ENCODE peak calls at places on chromosomes 4 and X, in five cellular contexts. X, A, O, H and C are unnamed samples.

GRCh38 chr4:55817691-55818090 is 1.9 kb upstream of the EXOC1L start:
- DNase-seq in X (no peak), A (no peak), O (no peak), H (no peak), C (no peak)

GRCh38 chr4:91212140-91212681 is 1085.0 kb downstream of the CCSER1 start:
- DNase-seq in X (no peak), A (no peak), O (no peak), H (no peak), C (no peak)

GRCh38 chr4:99104153-99104552 is 15.6 kb upstream of the ADH5 start:
- DNase-seq in X (no peak), A (no peak), O (no peak), H (no peak), C (no peak)

GRCh38 chrX:45722471-45722870 is 521.8 kb upstream of the DIPK2B start:
- DNase-seq in X (no peak), A (no peak), O (no peak), H (no peak), C (no peak)

GRCh38 chr4:184899261-184900134 is 73.7 kb upstream of the ACSL1 start:
- DNase-seq in X (peak), A (no peak), O (peak), H (no peak), C (no peak)

GRCh38 chr4:86019362-86019761 is 340.5 kb downstream of the MAPK10 start:
- DNase-seq in X (no peak), A (no peak), O (no peak), H (no peak), C (no peak)

GRCh38 chr4:33255507-33255906 is 2535.3 kb downstream of the PCDH7 start:
- DNase-seq in X (no peak), A (no peak), O (no peak), H (no peak), C (no peak)

GRCh38 chr4:84547211-84547610 is 35.7 kb upstream of the CDS1 start:
- DNase-seq in X (no peak), A (no peak), O (no peak), H (no peak), C (no peak)

GRCh38 chrX:44596277-44596676 is 53.6 kb upstream of the FUNDC1 start:
- DNase-seq in X (no peak), A (no peak), O (no peak), H (no peak), C (no peak)

GRCh38 chrX:74534569-74535038 is 79.8 kb downstream of the RLIM start:
- DNase-seq in X (no peak), A (no peak), O (peak), H (no peak), C (no peak)

GRCh38 chr4:169335331-169335730 is 64.6 kb upstream of the SH3RF1 start:
- DNase-seq in X (no peak), A (no peak), O (no peak), H (no peak), C (no peak)

GRCh38 chr4:7812921-7813320 is 126.7 kb downstream of the AFAP1 start:
- DNase-seq in X (no peak), A (no peak), O (no peak), H (no peak), C (no peak)

GRCh38 chrX:17738737-17739535 is 1.6 kb downstream of the SCML1 start:
- DNase-seq in X (no peak), A (no peak), O (no peak), H (no peak), C (no peak)

GRCh38 chr4:110622841-110623709 is at the start of gene PITX2:
- DNase-seq in X (no peak), A (peak), O (peak), H (peak), C (peak)

GRCh38 chr4:83561381-83561780 is 25.5 kb downstream of the GPAT3 start:
- DNase-seq in X (peak), A (no peak), O (peak), H (no peak), C (no peak)

GRCh38 chrX:16175329-16175728 is 8.0 kb downstream of the MAGEB17 start:
- DNase-seq in X (no peak), A (no peak), O (no peak), H (no peak), C (no peak)

GRCh38 chr4:77415689-77416088 is 189.9 kb upstream of the CXCL13 start:
- DNase-seq in X (no peak), A (no peak), O (no peak), H (no peak), C (no peak)

GRCh38 chr4:21710212-21710843 is 238.2 kb downstream of the KCNIP4 start:
- DNase-seq in X (no peak), A (no peak), O (no peak), H (no peak), C (no peak)

GRCh38 chrX:41381685-41382084 is 47.7 kb downstream of the DDX3X start:
- DNase-seq in X (peak), A (peak), O (peak), H (no peak), C (peak)

GRCh38 chr4:145819246-145820181 is 119.1 kb downstream of the ZNF827 start:
- DNase-seq in X (no peak), A (no peak), O (no peak), H (no peak), C (no peak)

GRCh38 chr4:66591968-66592367 is 921.7 kb upstream of the EPHA5 start:
- DNase-seq in X (no peak), A (no peak), O (no peak), H (no peak), C (no peak)